ENCODE peak calls at places on chromosomes 5 and 9, in eight cellular contexts. One of them, this sample, is unnamed.

GRCh38 chr9:86250123-86250522 is 9.3 kb downstream of the C9orf153 start:
- DNase-seq in upper lobe of right lung: no peak
- DNase-seq in activated B cell treated with CpG ODN at 0.5 μM for 24 hours: no peak
- DNase-seq in fibroblast of lung: no peak
- DNase-seq in SK-N-SH: no peak
- DNase-seq in MCF 10A: no peak
- DNase-seq in dorsolateral prefrontal cortex: no peak
- DNase-seq in heart left ventricle: no peak
- DNase-seq in this sample: no peak

GRCh38 chr5:74017786-74018211 is 391.8 kb downstream of the ARHGEF28 start:
- DNase-seq in upper lobe of right lung: no peak
- DNase-seq in activated B cell treated with CpG ODN at 0.5 μM for 24 hours: no peak
- DNase-seq in fibroblast of lung: peak; percentile 66
- DNase-seq in SK-N-SH: no peak
- DNase-seq in MCF 10A: peak; percentile 91
- DNase-seq in dorsolateral prefrontal cortex: peak; percentile 19
- DNase-seq in heart left ventricle: no peak
- DNase-seq in this sample: no peak

GRCh38 chr5:124735169-124735858 is 11.1 kb downstream of the ZNF608 start:
- DNase-seq in upper lobe of right lung: no peak
- DNase-seq in activated B cell treated with CpG ODN at 0.5 μM for 24 hours: no peak
- DNase-seq in fibroblast of lung: peak; percentile 30
- DNase-seq in SK-N-SH: peak; percentile 80
- DNase-seq in MCF 10A: no peak
- DNase-seq in dorsolateral prefrontal cortex: no peak
- DNase-seq in heart left ventricle: no peak
- DNase-seq in this sample: no peak

GRCh38 chr5:99449786-99450185 is 521.0 kb upstream of the CHD1 start:
- DNase-seq in upper lobe of right lung: no peak
- DNase-seq in activated B cell treated with CpG ODN at 0.5 μM for 24 hours: no peak
- DNase-seq in fibroblast of lung: peak; percentile 77
- DNase-seq in SK-N-SH: no peak
- DNase-seq in MCF 10A: peak; percentile 4
- DNase-seq in dorsolateral prefrontal cortex: no peak
- DNase-seq in heart left ventricle: no peak
- DNase-seq in this sample: no peak

GRCh38 chr9:124861342-124862229 is at the start of the genes ARPC5L and RPL35:
- DNase-seq in upper lobe of right lung: peak; percentile 98
- DNase-seq in activated B cell treated with CpG ODN at 0.5 μM for 24 hours: peak; percentile 92
- DNase-seq in fibroblast of lung: peak; percentile 92
- DNase-seq in SK-N-SH: peak; percentile 100
- DNase-seq in MCF 10A: peak; percentile 93
- DNase-seq in dorsolateral prefrontal cortex: peak; percentile 97
- DNase-seq in heart left ventricle: peak; percentile 98
- DNase-seq in this sample: peak; percentile 97

GRCh38 chr5:95621839-95622629 is 2.1 kb downstream of the GPR150 start:
- DNase-seq in upper lobe of right lung: no peak
- DNase-seq in activated B cell treated with CpG ODN at 0.5 μM for 24 hours: no peak
- DNase-seq in fibroblast of lung: no peak
- DNase-seq in SK-N-SH: no peak
- DNase-seq in MCF 10A: no peak
- DNase-seq in dorsolateral prefrontal cortex: no peak
- DNase-seq in heart left ventricle: no peak
- DNase-seq in this sample: no peak

GRCh38 chr5:137651022-137651421 is 84.9 kb downstream of the KLHL3 start:
- DNase-seq in upper lobe of right lung: no peak
- DNase-seq in activated B cell treated with CpG ODN at 0.5 μM for 24 hours: no peak
- DNase-seq in fibroblast of lung: peak; percentile 7
- DNase-seq in SK-N-SH: no peak
- DNase-seq in MCF 10A: peak; percentile 68
- DNase-seq in dorsolateral prefrontal cortex: no peak
- DNase-seq in heart left ventricle: no peak
- DNase-seq in this sample: no peak

GRCh38 chr5:69083412-69083811 is 10.4 kb upstream of the SLC30A5 start:
- DNase-seq in upper lobe of right lung: no peak
- DNase-seq in activated B cell treated with CpG ODN at 0.5 μM for 24 hours: no peak
- DNase-seq in fibroblast of lung: no peak
- DNase-seq in SK-N-SH: no peak
- DNase-seq in MCF 10A: peak; percentile 63
- DNase-seq in dorsolateral prefrontal cortex: no peak
- DNase-seq in heart left ventricle: no peak
- DNase-seq in this sample: no peak

GRCh38 chr9:71966601-71967000 is 55.2 kb downstream of the C9orf85 start:
- DNase-seq in upper lobe of right lung: no peak
- DNase-seq in activated B cell treated with CpG ODN at 0.5 μM for 24 hours: no peak
- DNase-seq in fibroblast of lung: no peak
- DNase-seq in SK-N-SH: no peak
- DNase-seq in MCF 10A: no peak
- DNase-seq in dorsolateral prefrontal cortex: no peak
- DNase-seq in heart left ventricle: no peak
- DNase-seq in this sample: no peak

GRCh38 chr5:147711019-147711418 is 71.5 kb downstream of the JAKMIP2 start:
- DNase-seq in upper lobe of right lung: no peak
- DNase-seq in activated B cell treated with CpG ODN at 0.5 μM for 24 hours: no peak
- DNase-seq in fibroblast of lung: no peak
- DNase-seq in SK-N-SH: no peak
- DNase-seq in MCF 10A: no peak
- DNase-seq in dorsolateral prefrontal cortex: no peak
- DNase-seq in heart left ventricle: no peak
- DNase-seq in this sample: no peak

GRCh38 chr9:86807577-86807976 is 139.7 kb downstream of the GAS1 start:
- DNase-seq in upper lobe of right lung: no peak
- DNase-seq in activated B cell treated with CpG ODN at 0.5 μM for 24 hours: no peak
- DNase-seq in fibroblast of lung: peak; percentile 56
- DNase-seq in SK-N-SH: no peak
- DNase-seq in MCF 10A: no peak
- DNase-seq in dorsolateral prefrontal cortex: no peak
- DNase-seq in heart left ventricle: no peak
- DNase-seq in this sample: no peak

GRCh38 chr5:122515709-122516431 is 203.8 kb downstream of the SNCAIP start:
- DNase-seq in upper lobe of right lung: no peak
- DNase-seq in activated B cell treated with CpG ODN at 0.5 μM for 24 hours: peak; percentile 17
- DNase-seq in fibroblast of lung: peak; percentile 62
- DNase-seq in SK-N-SH: peak; percentile 71
- DNase-seq in MCF 10A: peak; percentile 89
- DNase-seq in dorsolateral prefrontal cortex: no peak
- DNase-seq in heart left ventricle: no peak
- DNase-seq in this sample: no peak

GRCh38 chr9:91495450-91495849 is 71.8 kb upstream of the NFIL3 start:
- DNase-seq in upper lobe of right lung: no peak
- DNase-seq in activated B cell treated with CpG ODN at 0.5 μM for 24 hours: no peak
- DNase-seq in fibroblast of lung: peak; percentile 99
- DNase-seq in SK-N-SH: no peak
- DNase-seq in MCF 10A: peak; percentile 23
- DNase-seq in dorsolateral prefrontal cortex: no peak
- DNase-seq in heart left ventricle: no peak
- DNase-seq in this sample: no peak

GRCh38 chr5:132896685-132897084 is 23.2 kb downstream of the LEAP2 start:
- DNase-seq in upper lobe of right lung: no peak
- DNase-seq in activated B cell treated with CpG ODN at 0.5 μM for 24 hours: no peak
- DNase-seq in fibroblast of lung: no peak
- DNase-seq in SK-N-SH: no peak
- DNase-seq in MCF 10A: no peak
- DNase-seq in dorsolateral prefrontal cortex: no peak
- DNase-seq in heart left ventricle: no peak
- DNase-seq in this sample: no peak

GRCh38 chr5:117943521-117943920 is 1044.8 kb downstream of the DTWD2 start:
- DNase-seq in upper lobe of right lung: no peak
- DNase-seq in activated B cell treated with CpG ODN at 0.5 μM for 24 hours: no peak
- DNase-seq in fibroblast of lung: no peak
- DNase-seq in SK-N-SH: no peak
- DNase-seq in MCF 10A: no peak
- DNase-seq in dorsolateral prefrontal cortex: no peak
- DNase-seq in heart left ventricle: no peak
- DNase-seq in this sample: no peak

DNA sequence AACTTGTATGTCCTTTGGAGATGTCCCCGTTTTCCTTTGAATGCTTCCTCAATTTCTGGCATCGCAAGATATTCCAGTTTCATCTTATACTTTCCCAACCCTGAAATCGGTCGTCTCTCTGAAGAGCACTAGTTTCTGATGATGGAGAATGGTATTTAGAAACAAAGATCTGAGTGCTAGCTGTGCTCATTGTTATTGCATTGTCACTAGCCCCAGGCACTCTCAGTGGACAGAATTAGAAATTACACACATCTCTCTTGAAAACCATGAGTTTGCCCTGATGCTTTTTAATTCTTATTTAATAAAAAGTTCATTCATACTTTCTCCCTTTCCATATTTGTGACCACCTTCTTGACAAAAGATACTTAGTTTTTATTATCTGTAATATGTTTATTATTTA is 67.7 kb downstream of the C9orf152 start:
- DNase-seq in upper lobe of right lung: no peak
- DNase-seq in activated B cell treated with CpG ODN at 0.5 μM for 24 hours: no peak
- DNase-seq in fibroblast of lung: no peak
- DNase-seq in SK-N-SH: no peak
- DNase-seq in MCF 10A: peak; percentile 61
- DNase-seq in dorsolateral prefrontal cortex: no peak
- DNase-seq in heart left ventricle: no peak
- DNase-seq in this sample: no peak
- TF ChIP-seq CTCF in upper lobe of right lung: no peak
- TF ChIP-seq CTCF in activated B cell treated with CpG ODN at 0.5 μM for 24 hours: no peak
- TF ChIP-seq CTCF in fibroblast of lung: peak; percentile 17
- TF ChIP-seq CTCF in SK-N-SH: no peak
- TF ChIP-seq CTCF in MCF 10A: no peak
- TF ChIP-seq CTCF in dorsolateral prefrontal cortex: no peak
- TF ChIP-seq CTCF in heart left ventricle: no peak
- TF ChIP-seq CTCF in this sample: peak; percentile 27

DNA sequence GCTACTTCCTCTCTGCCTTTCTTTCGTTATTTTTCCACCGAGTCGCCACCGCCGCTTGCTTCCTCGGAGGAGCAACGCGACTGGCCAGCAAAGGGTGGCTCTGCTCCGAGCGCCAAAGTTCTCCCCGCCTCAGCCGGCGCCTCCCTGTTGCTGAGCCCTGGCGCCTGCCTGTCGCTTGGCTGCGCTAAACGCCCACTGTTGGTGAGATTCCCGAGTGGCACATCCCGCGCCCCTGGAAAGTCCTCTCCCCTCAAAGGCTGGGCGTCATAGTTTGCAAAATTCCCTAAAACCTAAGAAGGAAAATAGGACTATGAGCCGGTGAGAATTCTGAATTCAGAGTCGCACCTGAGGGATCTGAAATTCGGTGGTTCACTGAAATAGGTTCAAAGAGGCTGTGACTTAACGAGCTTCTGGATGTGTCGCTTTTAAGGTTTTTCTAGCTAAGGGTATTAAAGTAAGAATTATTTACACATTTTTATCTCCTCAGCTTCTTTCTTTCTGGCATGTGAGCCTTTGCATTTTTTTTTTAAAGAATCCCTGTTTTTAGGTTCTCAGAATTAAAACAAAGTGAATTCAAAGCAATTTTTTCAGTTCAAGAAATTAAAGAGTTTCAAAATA is at the start of gene GRIN3A:
- DNase-seq in upper lobe of right lung: peak; percentile 61
- DNase-seq in activated B cell treated with CpG ODN at 0.5 μM for 24 hours: no peak
- DNase-seq in fibroblast of lung: no peak
- DNase-seq in SK-N-SH: peak; percentile 39
- DNase-seq in MCF 10A: no peak
- DNase-seq in dorsolateral prefrontal cortex: peak; percentile 48
- DNase-seq in heart left ventricle: peak; percentile 70
- DNase-seq in this sample: no peak
- TF ChIP-seq CTCF in upper lobe of right lung: no peak
- TF ChIP-seq CTCF in activated B cell treated with CpG ODN at 0.5 μM for 24 hours: no peak
- TF ChIP-seq CTCF in fibroblast of lung: no peak
- TF ChIP-seq CTCF in SK-N-SH: no peak
- TF ChIP-seq CTCF in MCF 10A: no peak
- TF ChIP-seq CTCF in dorsolateral prefrontal cortex: peak; percentile 38
- TF ChIP-seq CTCF in heart left ventricle: no peak
- TF ChIP-seq CTCF in this sample: peak; percentile 44

GRCh38 chr9:127785933-127786772 is at the start of gene CDK9:
- DNase-seq in upper lobe of right lung: peak; percentile 96
- DNase-seq in activated B cell treated with CpG ODN at 0.5 μM for 24 hours: peak; percentile 98
- DNase-seq in fibroblast of lung: peak; percentile 85
- DNase-seq in SK-N-SH: peak; percentile 98
- DNase-seq in MCF 10A: peak; percentile 86
- DNase-seq in dorsolateral prefrontal cortex: peak; percentile 87
- DNase-seq in heart left ventricle: peak; percentile 97
- DNase-seq in this sample: no peak

GRCh38 chr9:127788337-127789011 is 2.6 kb downstream of the CDK9 start:
- DNase-seq in upper lobe of right lung: no peak
- DNase-seq in activated B cell treated with CpG ODN at 0.5 μM for 24 hours: no peak
- DNase-seq in fibroblast of lung: no peak
- DNase-seq in SK-N-SH: no peak
- DNase-seq in MCF 10A: no peak
- DNase-seq in dorsolateral prefrontal cortex: no peak
- DNase-seq in heart left ventricle: no peak
- DNase-seq in this sample: no peak

GRCh38 chr9:127785023-127785932 is 556 bp upstream of the CDK9 start:
- DNase-seq in upper lobe of right lung: peak; percentile 95
- DNase-seq in activated B cell treated with CpG ODN at 0.5 μM for 24 hours: peak; percentile 92
- DNase-seq in fibroblast of lung: peak; percentile 67
- DNase-seq in SK-N-SH: peak; percentile 97
- DNase-seq in MCF 10A: peak; percentile 76
- DNase-seq in dorsolateral prefrontal cortex: peak; percentile 79
- DNase-seq in heart left ventricle: peak; percentile 95
- DNase-seq in this sample: no peak

GRCh38 chr9:127789179-127789578 is 3.3 kb downstream of the CDK9 start:
- DNase-seq in upper lobe of right lung: no peak
- DNase-seq in activated B cell treated with CpG ODN at 0.5 μM for 24 hours: no peak
- DNase-seq in fibroblast of lung: no peak
- DNase-seq in SK-N-SH: no peak
- DNase-seq in MCF 10A: no peak
- DNase-seq in dorsolateral prefrontal cortex: no peak
- DNase-seq in heart left ventricle: no peak
- DNase-seq in this sample: no peak

DNA sequence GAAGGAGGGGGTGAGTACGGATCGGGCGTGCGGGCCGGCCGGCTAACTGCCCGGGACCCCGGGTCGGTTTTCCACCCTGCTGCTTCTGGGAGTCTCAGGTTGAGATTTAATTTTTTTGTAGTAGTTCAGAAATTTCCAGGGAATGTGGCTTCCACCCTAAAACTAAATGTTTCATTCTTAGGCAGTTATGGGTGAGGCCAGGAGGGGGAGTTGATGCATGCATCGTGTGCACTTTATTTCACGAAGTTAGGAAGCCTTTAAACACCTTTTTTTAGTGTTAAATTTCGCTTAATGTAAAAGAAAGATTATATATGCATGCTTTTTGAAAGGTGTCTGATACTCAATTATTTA is 914 bp downstream of the CDK9 start:
- DNase-seq in upper lobe of right lung: no peak
- DNase-seq in activated B cell treated with CpG ODN at 0.5 μM for 24 hours: no peak
- DNase-seq in fibroblast of lung: no peak
- DNase-seq in SK-N-SH: no peak
- DNase-seq in MCF 10A: peak; percentile 22
- DNase-seq in dorsolateral prefrontal cortex: no peak
- DNase-seq in heart left ventricle: no peak
- DNase-seq in this sample: no peak
- TF ChIP-seq CTCF in upper lobe of right lung: peak; percentile 40
- TF ChIP-seq CTCF in activated B cell treated with CpG ODN at 0.5 μM for 24 hours: no peak
- TF ChIP-seq CTCF in fibroblast of lung: peak; percentile 53
- TF ChIP-seq CTCF in SK-N-SH: peak; percentile 66
- TF ChIP-seq CTCF in MCF 10A: peak; percentile 45
- TF ChIP-seq CTCF in dorsolateral prefrontal cortex: peak; percentile 37
- TF ChIP-seq CTCF in heart left ventricle: peak; percentile 29
- TF ChIP-seq CTCF in this sample: peak; percentile 82

DNA sequence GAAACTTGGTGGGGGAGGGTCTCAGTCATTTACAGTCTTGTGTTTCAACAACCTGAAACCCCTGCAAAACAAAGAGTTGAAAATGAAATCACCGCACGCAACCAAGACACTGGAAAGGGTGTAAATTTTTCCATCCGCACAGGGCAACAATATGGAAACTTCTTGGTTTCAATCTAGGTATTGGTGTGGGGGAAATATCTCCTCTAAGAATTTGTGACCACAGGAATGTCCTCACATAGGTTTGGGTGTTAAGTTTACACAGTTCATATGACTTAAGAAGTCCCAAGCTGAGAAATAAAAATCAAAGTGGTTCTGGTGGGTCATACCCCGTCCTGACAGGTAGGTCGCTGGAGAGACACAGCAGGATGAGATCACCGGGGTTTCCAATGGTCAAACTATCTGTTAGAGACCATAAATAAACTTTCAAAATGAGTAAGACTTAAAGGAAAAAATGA is 51.9 kb upstream of the PIP5K1B start:
- DNase-seq in upper lobe of right lung: no peak
- DNase-seq in activated B cell treated with CpG ODN at 0.5 μM for 24 hours: no peak
- DNase-seq in fibroblast of lung: no peak
- DNase-seq in SK-N-SH: no peak
- DNase-seq in MCF 10A: no peak
- DNase-seq in dorsolateral prefrontal cortex: no peak
- DNase-seq in heart left ventricle: no peak
- DNase-seq in this sample: no peak
- TF ChIP-seq CTCF in upper lobe of right lung: no peak
- TF ChIP-seq CTCF in activated B cell treated with CpG ODN at 0.5 μM for 24 hours: no peak
- TF ChIP-seq CTCF in fibroblast of lung: no peak
- TF ChIP-seq CTCF in SK-N-SH: no peak
- TF ChIP-seq CTCF in MCF 10A: no peak
- TF ChIP-seq CTCF in dorsolateral prefrontal cortex: no peak
- TF ChIP-seq CTCF in heart left ventricle: no peak
- TF ChIP-seq CTCF in this sample: no peak

This sample was measured in chondrocyte.